ENCODE peak calls at places on chromosomes 1 and 21, in eight cellular contexts. F is RWPE1, I is omental fat pad, K is fibroblast of mammary gland, Q is heart left ventricle, H is AG04450, A is left ventricle myocardium inferior, Z is heart right ventricle. R is an unnamed sample.

GRCh38 chr1:54118704-54119103 is 34.1 kb downstream of the CDCP2 start:
- DNase-seq in Z (no peak), H (no peak), K (peak), Q (no peak), A (no peak), F (peak), I (no peak), R (peak)

GRCh38 chr1:92820024-92820423 is 11.8 kb upstream of the RPL5 start:
- DNase-seq in Q (no peak), Z (no peak), K (peak), A (no peak), F (no peak), I (no peak), H (no peak), R (peak)

GRCh38 chr1:246591504-246591903 is 25.2 kb downstream of the CNST start:
- DNase-seq in I (no peak), K (peak), A (no peak), H (no peak), Z (no peak), Q (no peak), F (no peak), R (no peak)

GRCh38 chr1:24805534-24806301 is 60.5 kb downstream of the CLIC4 start:
- DNase-seq in Q (peak), H (peak), A (no peak), K (peak), F (peak), Z (peak), I (no peak), R (peak)

GRCh38 chr1:230285351-230285750 is 140.8 kb downstream of the PGBD5 start:
- DNase-seq in K (no peak), F (no peak), A (no peak), H (no peak), Q (no peak), I (no peak), Z (no peak), R (no peak)

GRCh38 chr1:73556270-73556669 is 641.7 kb downstream of the LRRIQ3 start:
- DNase-seq in K (no peak), A (no peak), H (no peak), Z (no peak), I (no peak), Q (no peak), F (no peak), R (no peak)

GRCh38 chr1:197868751-197869501 is 33.5 kb upstream of the C1orf53 start:
- DNase-seq in Q (no peak), H (peak), A (no peak), I (no peak), Z (peak), K (peak), F (peak), R (peak)

GRCh38 chr1:109425391-109425790 is 857 bp downstream of the PSMA5 start:
- DNase-seq in A (no peak), H (no peak), Z (no peak), K (peak), I (no peak), F (no peak), Q (no peak), R (no peak)

GRCh38 chr21:41396452-41397107 is 29.5 kb upstream of the MX1 start:
- DNase-seq in A (peak), Z (no peak), H (no peak), Q (peak), I (no peak), K (peak), F (no peak), R (no peak)

GRCh38 chr1:8422439-8423133 is 104.7 kb downstream of the SLC45A1 start:
- DNase-seq in I (no peak), A (no peak), Q (no peak), F (peak), K (no peak), H (no peak), Z (no peak), R (peak)

GRCh38 chr1:67753776-67754525 is 69.0 kb downstream of the GADD45A start:
- DNase-seq in Q (no peak), I (no peak), K (no peak), H (no peak), A (no peak), F (peak), Z (no peak), R (no peak)

GRCh38 chr1:225962440-225962975 is 21.5 kb upstream of the LEFTY2 start:
- DNase-seq in H (no peak), Q (no peak), Z (peak), A (peak), K (peak), I (no peak), F (no peak), R (no peak)

GRCh38 chr1:107649023-107649422 is 316.0 kb downstream of the VAV3 start:
- DNase-seq in Z (no peak), H (no peak), Q (no peak), F (no peak), I (no peak), A (no peak), K (no peak), R (no peak)

GRCh38 chr1:89866568-89866967 is 45.7 kb downstream of the LRRC8D start:
- DNase-seq in A (no peak), H (no peak), I (no peak), F (no peak), K (no peak), Q (no peak), Z (no peak), R (no peak)

GRCh38 chr1:206555473-206555935 is 48.2 kb downstream of the RASSF5 start:
- DNase-seq in K (no peak), H (no peak), Z (peak), A (peak), Q (peak), F (no peak), I (no peak), R (no peak)

GRCh38 chr1:58628987-58629598 is 52.0 kb upstream of the TACSTD2 start:
- DNase-seq in Z (no peak), H (no peak), K (no peak), I (no peak), A (no peak), F (no peak), Q (no peak), R (peak)

GRCh38 chr1:22315315-22316078 is 136.2 kb upstream of the ZBTB40 start:
- DNase-seq in A (no peak), Q (no peak), K (no peak), I (no peak), Z (no peak), H (no peak), F (no peak), R (no peak)

GRCh38 chr1:82062206-82062605 is 261.5 kb downstream of the ADGRL2 start:
- DNase-seq in F (no peak), Z (no peak), A (no peak), Q (no peak), H (no peak), K (no peak), I (no peak), R (no peak)

GRCh38 chr1:94258873-94259331 is 21.5 kb upstream of the ARHGAP29 start:
- DNase-seq in F (peak), A (no peak), K (peak), I (no peak), Z (no peak), Q (peak), H (peak), R (peak)

GRCh38 chr1:31154632-31155215 is 85.0 kb downstream of the NKAIN1 start:
- DNase-seq in K (peak), Q (peak), I (no peak), Z (peak), H (no peak), A (peak), F (peak), R (peak)

GRCh38 chr1:31152181-31152768 is 86.8 kb upstream of the PUM1 start:
- DNase-seq in K (peak), H (peak), Z (no peak), I (no peak), A (no peak), Q (no peak), F (peak), R (peak)

GRCh38 chr1:31154000-31154631 is 85.6 kb downstream of the NKAIN1 start:
- DNase-seq in H (no peak), I (no peak), A (no peak), F (peak), Q (no peak), K (peak), Z (no peak), R (no peak)

GRCh38 chr1:31153423-31153822 is 86.3 kb downstream of the NKAIN1 start:
- DNase-seq in Z (no peak), A (no peak), K (no peak), F (no peak), H (no peak), Q (no peak), I (no peak), R (no peak)

GRCh38 chr1:31155216-31155806 is 84.4 kb downstream of the NKAIN1 start:
- DNase-seq in K (peak), H (no peak), Q (peak), F (peak), I (no peak), A (peak), Z (peak), R (peak)
- TF ChIP-seq CTCF in K (no peak), H (peak), Q (no peak), F (peak), I (no peak), A (peak), Z (peak), R (peak)

GRCh38 chr1:160800645-160801408 is 4.9 kb downstream of the LY9 start:
- DNase-seq in K (no peak), I (no peak), H (no peak), Z (no peak), F (no peak), Q (no peak), A (no peak), R (no peak)
- TF ChIP-seq CTCF in K (no peak), I (no peak), H (no peak), Z (no peak), F (no peak), Q (no peak), A (no peak), R (no peak)

GRCh38 chr1:62283361-62283760 is 35.9 kb downstream of the KANK4 start:
- DNase-seq in F (no peak), K (no peak), H (no peak), Q (no peak), I (no peak), A (no peak), Z (no peak), R (no peak)

GRCh38 chr1:62285440-62285839 is 33.8 kb downstream of the KANK4 start:
- DNase-seq in Z (no peak), I (no peak), A (no peak), K (no peak), F (no peak), Q (no peak), H (no peak), R (no peak)

GRCh38 chr1:62280960-62281465 is 38.2 kb downstream of the KANK4 start:
- DNase-seq in A (no peak), F (no peak), Q (no peak), I (no peak), H (no peak), K (no peak), Z (no peak), R (no peak)

GRCh38 chr1:62281922-62282555 is 37.2 kb downstream of the KANK4 start:
- DNase-seq in A (no peak), F (no peak), H (no peak), Q (no peak), K (peak), I (no peak), Z (no peak), R (peak)

GRCh38 chr1:62282909-62283308 is 36.3 kb downstream of the KANK4 start:
- DNase-seq in F (no peak), Q (no peak), I (no peak), H (no peak), A (no peak), Z (no peak), K (no peak), R (no peak)
- TF ChIP-seq CTCF in F (no peak), Q (no peak), I (no peak), H (no peak), A (no peak), Z (no peak), K (no peak), R (no peak)

GRCh38 chr1:15886613-15887167 is 39.2 kb downstream of the SPEN start:
- DNase-seq in K (no peak), A (no peak), Z (no peak), I (no peak), F (no peak), H (no peak), Q (no peak), R (no peak)

GRCh38 chr1:15884477-15884876 is 37.0 kb downstream of the SPEN start:
- DNase-seq in F (no peak), Q (no peak), I (no peak), K (no peak), H (no peak), A (no peak), Z (no peak), R (no peak)

GRCh38 chr1:15885269-15885668 is 37.8 kb downstream of the SPEN start:
- DNase-seq in Q (no peak), Z (no peak), F (no peak), K (no peak), A (no peak), I (no peak), H (no peak), R (no peak)

GRCh38 chr1:15883326-15883725 is 35.8 kb downstream of the SPEN start:
- DNase-seq in Q (no peak), A (no peak), K (no peak), H (no peak), I (no peak), F (no peak), Z (no peak), R (no peak)

GRCh38 chr1:15885701-15886612 is 38.5 kb downstream of the SPEN start:
- DNase-seq in K (peak), I (peak), F (peak), Q (peak), A (peak), Z (peak), H (peak), R (peak)
- TF ChIP-seq CTCF in K (peak), I (no peak), F (no peak), Q (no peak), A (peak), Z (peak), H (peak), R (peak)

GRCh38 chr1:214338212-214338611 is 57.3 kb downstream of the SMYD2 start:
- DNase-seq in Z (no peak), H (no peak), Q (no peak), I (no peak), K (no peak), F (no peak), A (no peak), R (no peak)

GRCh38 chr1:214344897-214345296 is 63.9 kb downstream of the SMYD2 start:
- DNase-seq in F (no peak), K (no peak), H (no peak), A (no peak), Z (no peak), I (no peak), Q (no peak), R (no peak)

GRCh38 chr1:214337536-214337935 is 56.6 kb downstream of the SMYD2 start:
- DNase-seq in F (no peak), H (peak), Q (no peak), K (peak), A (no peak), I (no peak), Z (no peak), R (peak)

GRCh38 chr1:214341459-214341858 is 60.5 kb downstream of the SMYD2 start:
- DNase-seq in A (no peak), K (no peak), Z (no peak), F (no peak), H (no peak), I (no peak), Q (no peak), R (no peak)

DNA sequence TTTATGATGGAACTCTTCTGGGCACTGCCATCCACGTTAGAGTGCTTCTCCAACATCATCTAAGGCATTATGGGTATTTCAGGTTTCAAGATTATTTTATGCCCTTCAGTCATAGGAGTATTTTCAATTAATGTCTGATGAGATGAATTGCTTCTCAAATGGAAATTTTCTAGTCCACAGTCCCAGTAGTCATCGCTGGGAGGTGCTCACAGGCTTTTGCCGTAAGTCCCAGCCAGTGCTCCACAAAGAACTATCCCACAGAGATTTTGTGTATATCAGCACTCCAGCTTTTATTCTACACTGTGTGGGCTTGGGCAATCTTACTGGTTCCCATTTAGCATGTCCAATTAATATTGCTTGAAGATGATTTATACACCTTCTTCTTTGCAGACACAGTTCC is 61.0 kb downstream of the SMYD2 start:
- DNase-seq in K (no peak), Q (no peak), A (no peak), F (no peak), Z (no peak), H (no peak), I (no peak), R (no peak)
- TF ChIP-seq CTCF in K (no peak), Q (no peak), A (no peak), F (no peak), Z (no peak), H (no peak), I (no peak), R (no peak)

DNA sequence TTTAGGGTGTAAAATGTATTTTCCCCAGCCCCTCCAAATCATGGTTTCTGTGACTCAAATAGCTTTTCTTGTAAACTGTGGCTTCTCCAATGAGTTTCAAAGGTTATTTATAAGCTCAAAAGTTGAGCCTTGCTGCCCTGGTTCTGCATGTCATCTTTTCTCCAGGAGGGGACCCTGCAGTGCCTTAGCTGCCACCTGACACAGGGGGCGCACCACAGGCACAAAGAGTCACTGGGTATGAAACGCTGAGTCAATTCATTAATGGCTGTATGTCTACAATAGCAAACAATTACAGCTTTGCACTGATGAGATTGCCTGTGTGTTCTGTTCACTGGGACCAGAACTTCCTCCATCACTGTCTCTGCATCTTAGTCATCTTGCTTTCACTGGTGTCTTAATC is 100.8 kb downstream of the PCP4 start:
- DNase-seq in F (no peak), Q (no peak), Z (no peak), K (no peak), H (no peak), A (no peak), I (no peak), R (no peak)
- TF ChIP-seq CTCF in F (no peak), Q (no peak), Z (no peak), K (no peak), H (no peak), A (no peak), I (no peak), R (no peak)